ENCODE peak calls at places on chromosomes 13 and 19, in six cellular contexts. N is H1, D is GM12892, B is HepG2, K is K562, R is GM12878. M is an unnamed sample.

GRCh38 chr13:40344270-40345148 is 321.9 kb downstream of the FOXO1 start:
- DNase-seq in N (peak; percentile 13), D (no peak), B (peak; percentile 43), K (no peak), R (peak; percentile 7), M (no peak)

GRCh38 chr13:40334031-40334430 is 332.4 kb downstream of the FOXO1 start:
- DNase-seq in N (peak; percentile 4), D (no peak), B (no peak), K (no peak), R (no peak), M (no peak)

GRCh38 chr19:13104848-13105646 is 2.4 kb upstream of the LYL1 start:
- DNase-seq in N (no peak), D (no peak), B (no peak), K (no peak), R (no peak), M (no peak)

GRCh38 chr19:29483641-29483920 is 42.2 kb upstream of the VSTM2B start:
- DNase-seq in N (no peak), D (no peak), B (no peak), K (no peak), R (no peak), M (no peak)

GRCh38 chr13:45107539-45107938 is 12.8 kb upstream of the GTF2F2 start:
- DNase-seq in N (no peak), D (no peak), B (no peak), K (no peak), R (no peak), M (no peak)

GRCh38 chr19:49801966-49802661 is 11.0 kb downstream of the FUZ start:
- DNase-seq in N (peak; percentile 84), D (no peak), B (no peak), K (peak; percentile 39), R (no peak), M (no peak)

GRCh38 chr13:20702945-20703784 is at the start of gene IL17D:
- DNase-seq in N (peak; percentile 65), D (peak; percentile 57), B (no peak), K (peak; percentile 57), R (no peak), M (peak; percentile 66)

GRCh38 chr13:96089749-96090239 is at the start of gene HS6ST3:
- DNase-seq in N (no peak), D (peak; percentile 22), B (no peak), K (peak; percentile 6), R (no peak), M (peak; percentile 34)

GRCh38 chr19:39415111-39416046 is 2.9 kb downstream of the PLEKHG2 start:
- DNase-seq in N (peak; percentile 67), D (no peak), B (no peak), K (no peak), R (no peak), M (no peak)

GRCh38 chr13:24159921-24160324 is 597 bp upstream of the SPATA13 start:
- DNase-seq in N (peak; percentile 70), D (no peak), B (no peak), K (no peak), R (no peak), M (no peak)

GRCh38 chr19:54549224-54549623 is 24.4 kb upstream of the LILRA2 start:
- DNase-seq in N (no peak), D (no peak), B (no peak), K (no peak), R (no peak), M (no peak)

GRCh38 chr19:7068599-7068998 is 904 bp upstream of the ZNF557 start:
- DNase-seq in N (no peak), D (no peak), B (no peak), K (no peak), R (no peak), M (no peak)

GRCh38 chr19:27773318-27774094 is 1439.4 kb downstream of the UQCRFS1 start:
- DNase-seq in N (no peak), D (no peak), B (no peak), K (no peak), R (no peak), M (no peak)

GRCh38 chr13:41568990-41569387 is 111.6 kb downstream of the RGCC start:
- DNase-seq in N (no peak), D (no peak), B (no peak), K (no peak), R (no peak), M (no peak)

GRCh38 chr13:111449041-111449440 is 128.6 kb downstream of the TEX29 start:
- DNase-seq in N (no peak), D (no peak), B (no peak), K (no peak), R (no peak), M (no peak)

GRCh38 chr13:43303040-43303729 is 279.8 kb downstream of the DNAJC15 start:
- DNase-seq in N (peak; percentile 72), D (no peak), B (peak; percentile 12), K (no peak), R (no peak), M (peak; percentile 17)

GRCh38 chr19:29667941-29668340 is 2.7 kb downstream of the PLEKHF1 start:
- DNase-seq in N (no peak), D (no peak), B (no peak), K (no peak), R (no peak), M (no peak)

GRCh38 chr13:114314074-114314912 is at the start of gene CHAMP1:
- DNase-seq in N (peak; percentile 92), D (peak; percentile 80), B (peak; percentile 90), K (peak; percentile 93), R (peak; percentile 73), M (peak; percentile 81)
- TF ChIP-seq POLR2A in N (no peak), D (peak; percentile 91), B (peak; percentile 91), K (peak; percentile 81), R (peak; percentile 91), M (peak; percentile 78)

DNA sequence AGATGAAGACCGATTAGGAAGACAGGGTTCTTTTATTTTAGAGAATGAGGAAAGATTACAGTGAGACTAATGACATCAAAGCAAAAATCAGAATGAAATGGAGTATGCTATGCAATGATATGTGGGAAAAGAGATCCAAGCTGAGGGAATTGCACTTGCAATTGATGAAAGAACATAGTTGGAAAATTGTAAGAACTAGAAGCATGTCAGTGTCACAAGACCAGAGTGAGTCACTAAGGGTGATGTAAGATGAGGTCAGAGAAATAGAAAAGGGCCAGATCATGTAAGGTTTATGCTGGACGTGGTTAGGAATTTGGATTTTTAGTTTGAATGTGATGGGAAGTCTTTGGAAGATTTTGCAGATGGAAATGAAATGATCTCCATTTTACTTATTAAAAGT is 1937.3 kb downstream of the OLFM4 start:
- DNase-seq in N (no peak), D (no peak), B (no peak), K (no peak), R (no peak), M (no peak)
- TF ChIP-seq TAF1 in N (no peak), D (no peak), B (no peak), K (no peak), R (no peak), M (no peak)

GRCh38 chr13:76579701-76580100 is 306.5 kb downstream of the KCTD12 start:
- DNase-seq in N (no peak), D (no peak), B (no peak), K (no peak), R (no peak), M (no peak)
- TF ChIP-seq POLR2AphosphoS5 in N (no peak), D (no peak), B (no peak), K (no peak), R (no peak), M (no peak)

GRCh38 chr19:45163156-45163555 is 2.4 kb upstream of the NKPD1 start:
- DNase-seq in N (no peak), D (no peak), B (no peak), K (no peak), R (no peak), M (no peak)

GRCh38 chr19:45162464-45163143 is 1.8 kb upstream of the NKPD1 start:
- DNase-seq in N (no peak), D (no peak), B (no peak), K (no peak), R (no peak), M (no peak)

GRCh38 chr19:45163751-45164150 is 3.0 kb upstream of the NKPD1 start:
- DNase-seq in N (no peak), D (no peak), B (no peak), K (no peak), R (no peak), M (no peak)

GRCh38 chr19:45166723-45167252 is 6.0 kb upstream of the NKPD1 start:
- DNase-seq in N (no peak), D (no peak), B (peak; percentile 76), K (no peak), R (no peak), M (no peak)

DNA sequence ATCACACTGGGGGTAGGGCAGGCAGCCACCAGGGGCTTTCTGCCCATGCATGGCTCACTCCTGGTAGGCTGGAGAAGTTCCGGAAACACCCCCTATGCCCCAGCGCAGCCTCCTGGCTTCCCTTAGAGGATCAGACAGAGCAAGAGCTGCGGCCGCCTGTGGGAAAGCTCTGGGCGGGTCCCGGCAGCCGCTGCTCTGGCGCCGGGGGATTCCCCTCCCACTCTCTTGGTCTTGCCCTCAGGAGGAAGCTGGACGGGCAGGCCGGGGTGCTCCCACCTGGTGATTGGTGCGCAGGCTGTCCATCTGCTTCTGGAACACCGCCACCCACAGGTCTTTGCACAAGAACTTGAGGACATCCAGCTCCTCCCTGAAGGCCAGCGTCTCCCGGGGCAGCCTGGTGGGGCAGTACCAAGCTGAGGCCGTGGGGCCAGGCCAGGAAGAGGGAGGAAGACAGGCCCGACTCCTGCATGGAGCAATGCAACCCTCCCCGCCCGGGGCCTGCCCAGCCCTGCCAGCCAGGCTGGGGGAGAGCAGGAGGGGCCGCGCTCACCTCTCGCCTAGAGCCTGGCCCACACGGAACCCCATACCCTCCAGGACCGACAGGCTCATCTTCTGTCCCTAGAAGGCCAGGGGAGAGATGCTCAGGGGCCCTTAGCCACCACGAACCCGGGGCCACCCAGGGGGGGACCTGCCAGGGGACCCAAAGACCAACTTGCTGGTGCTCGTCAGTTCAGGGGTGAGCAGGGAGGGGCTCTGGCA is 4.0 kb upstream of the NKPD1 start:
- DNase-seq in N (peak; percentile 69), D (peak; percentile 81), B (peak; percentile 79), K (peak; percentile 72), R (peak; percentile 64), M (peak; percentile 85)
- TF ChIP-seq POLR2A in N (no peak), D (no peak), B (no peak), K (no peak), R (no peak), M (no peak)